ENCODE peak calls at places on chromosomes 3 and 15, in eight cellular contexts. One of them, this sample, is unnamed.

GRCh38 chr15:77659350-77660321 is 26.9 kb upstream of the LINGO1 start:
- DNase-seq in colonic mucosa: peak
- DNase-seq in AG09309: peak
- DNase-seq in A673: peak
- DNase-seq in GM20000: peak
- DNase-seq in activated B cell treated with CpG ODN at 0.5 μM for 24 hours: no peak
- DNase-seq in foreskin fibroblast: peak
- DNase-seq in B cell: no peak
- DNase-seq in this sample: peak

GRCh38 chr3:136862611-136862951 is 573 bp downstream of the NCK1 start:
- DNase-seq in foreskin fibroblast: peak
- DNase-seq in B cell: peak
- DNase-seq in GM20000: peak
- DNase-seq in A673: peak
- DNase-seq in AG09309: no peak
- DNase-seq in activated B cell treated with CpG ODN at 0.5 μM for 24 hours: no peak
- DNase-seq in colonic mucosa: peak
- DNase-seq in this sample: peak

GRCh38 chr3:14451844-14452533 is 49.6 kb downstream of the SLC6A6 start:
- DNase-seq in AG09309: peak
- DNase-seq in foreskin fibroblast: peak
- DNase-seq in activated B cell treated with CpG ODN at 0.5 μM for 24 hours: no peak
- DNase-seq in colonic mucosa: peak
- DNase-seq in A673: peak
- DNase-seq in B cell: no peak
- DNase-seq in GM20000: no peak
- DNase-seq in this sample: peak

GRCh38 chr15:63172376-63173115 is 15.3 kb upstream of the RPS27L start:
- DNase-seq in A673: no peak
- DNase-seq in AG09309: no peak
- DNase-seq in activated B cell treated with CpG ODN at 0.5 μM for 24 hours: no peak
- DNase-seq in foreskin fibroblast: peak
- DNase-seq in B cell: no peak
- DNase-seq in colonic mucosa: no peak
- DNase-seq in GM20000: no peak
- DNase-seq in this sample: no peak

GRCh38 chr3:136938334-136938733 is 19.4 kb upstream of the IL20RB start:
- DNase-seq in GM20000: no peak
- DNase-seq in foreskin fibroblast: peak
- DNase-seq in AG09309: no peak
- DNase-seq in A673: peak
- DNase-seq in colonic mucosa: no peak
- DNase-seq in B cell: no peak
- DNase-seq in activated B cell treated with CpG ODN at 0.5 μM for 24 hours: no peak
- DNase-seq in this sample: no peak

GRCh38 chr15:31277335-31278055 is 49.1 kb upstream of the KLF13 start:
- DNase-seq in B cell: no peak
- DNase-seq in GM20000: no peak
- DNase-seq in AG09309: no peak
- DNase-seq in activated B cell treated with CpG ODN at 0.5 μM for 24 hours: no peak
- DNase-seq in A673: no peak
- DNase-seq in foreskin fibroblast: no peak
- DNase-seq in colonic mucosa: no peak
- DNase-seq in this sample: no peak

GRCh38 chr3:126315083-126315658 is 42.0 kb downstream of the KLF15 start:
- DNase-seq in foreskin fibroblast: no peak
- DNase-seq in activated B cell treated with CpG ODN at 0.5 μM for 24 hours: no peak
- DNase-seq in B cell: no peak
- DNase-seq in AG09309: no peak
- DNase-seq in GM20000: no peak
- DNase-seq in A673: no peak
- DNase-seq in colonic mucosa: no peak
- DNase-seq in this sample: no peak

GRCh38 chr3:18079739-18080138 is 337.3 kb upstream of the TBC1D5 start:
- DNase-seq in GM20000: no peak
- DNase-seq in A673: no peak
- DNase-seq in activated B cell treated with CpG ODN at 0.5 μM for 24 hours: no peak
- DNase-seq in AG09309: no peak
- DNase-seq in colonic mucosa: no peak
- DNase-seq in foreskin fibroblast: peak
- DNase-seq in B cell: no peak
- DNase-seq in this sample: no peak

GRCh38 chr3:138875754-138876664 is 41.3 kb upstream of the PIK3CB start:
- DNase-seq in activated B cell treated with CpG ODN at 0.5 μM for 24 hours: no peak
- DNase-seq in GM20000: no peak
- DNase-seq in AG09309: no peak
- DNase-seq in colonic mucosa: no peak
- DNase-seq in foreskin fibroblast: no peak
- DNase-seq in A673: peak
- DNase-seq in B cell: no peak
- DNase-seq in this sample: no peak

GRCh38 chr15:57463360-57463759 is 87.1 kb downstream of the CGNL1 start:
- DNase-seq in A673: no peak
- DNase-seq in foreskin fibroblast: no peak
- DNase-seq in B cell: no peak
- DNase-seq in GM20000: no peak
- DNase-seq in activated B cell treated with CpG ODN at 0.5 μM for 24 hours: no peak
- DNase-seq in colonic mucosa: no peak
- DNase-seq in AG09309: no peak
- DNase-seq in this sample: no peak

GRCh38 chr15:36960179-36960946 is 140.0 kb downstream of the MEIS2 start:
- DNase-seq in B cell: no peak
- DNase-seq in activated B cell treated with CpG ODN at 0.5 μM for 24 hours: no peak
- DNase-seq in foreskin fibroblast: no peak
- DNase-seq in A673: no peak
- DNase-seq in GM20000: no peak
- DNase-seq in colonic mucosa: no peak
- DNase-seq in AG09309: no peak
- DNase-seq in this sample: no peak

GRCh38 chr15:65344214-65344908 is 33.4 kb downstream of the IGDCC3 start:
- DNase-seq in activated B cell treated with CpG ODN at 0.5 μM for 24 hours: no peak
- DNase-seq in B cell: no peak
- DNase-seq in colonic mucosa: no peak
- DNase-seq in GM20000: no peak
- DNase-seq in A673: no peak
- DNase-seq in foreskin fibroblast: no peak
- DNase-seq in AG09309: no peak
- DNase-seq in this sample: no peak

GRCh38 chr3:99499235-99499798 is 139.1 kb upstream of the COL8A1 start:
- DNase-seq in foreskin fibroblast: peak
- DNase-seq in GM20000: peak
- DNase-seq in activated B cell treated with CpG ODN at 0.5 μM for 24 hours: no peak
- DNase-seq in B cell: no peak
- DNase-seq in colonic mucosa: peak
- DNase-seq in AG09309: no peak
- DNase-seq in A673: peak
- DNase-seq in this sample: peak

GRCh38 chr15:58731756-58732535 is 17.6 kb downstream of the ADAM10 start:
- DNase-seq in B cell: no peak
- DNase-seq in GM20000: no peak
- DNase-seq in A673: no peak
- DNase-seq in foreskin fibroblast: peak
- DNase-seq in colonic mucosa: no peak
- DNase-seq in activated B cell treated with CpG ODN at 0.5 μM for 24 hours: no peak
- DNase-seq in AG09309: no peak
- DNase-seq in this sample: no peak

GRCh38 chr15:80934761-80935221 is 54.8 kb downstream of the MESD start:
- DNase-seq in GM20000: no peak
- DNase-seq in foreskin fibroblast: peak
- DNase-seq in AG09309: no peak
- DNase-seq in B cell: no peak
- DNase-seq in colonic mucosa: no peak
- DNase-seq in A673: peak
- DNase-seq in activated B cell treated with CpG ODN at 0.5 μM for 24 hours: no peak
- DNase-seq in this sample: no peak

DNA sequence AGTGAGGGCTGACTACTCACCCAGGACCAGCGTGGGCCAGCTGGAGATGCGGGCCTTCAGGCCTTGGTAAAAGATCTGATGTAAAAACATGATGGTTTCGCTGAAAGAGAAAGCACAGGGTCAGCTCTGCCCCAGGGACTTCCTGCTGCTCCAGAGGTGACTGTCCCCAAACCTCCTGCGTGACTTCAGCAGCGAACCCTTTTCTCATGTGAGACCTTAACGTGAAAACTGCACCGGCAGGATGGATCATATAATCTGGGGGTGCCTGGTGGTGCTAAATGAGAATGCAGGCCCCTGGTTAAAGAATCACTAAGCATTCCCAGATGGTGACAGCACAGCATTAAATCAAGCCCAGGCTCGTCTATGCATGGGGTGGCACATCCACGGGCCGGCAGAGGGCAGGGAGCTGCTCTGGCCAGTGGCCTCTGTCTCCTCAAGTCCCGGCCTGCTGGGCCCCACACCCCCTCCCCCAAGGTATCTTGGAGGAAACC is 55.4 kb downstream of the RASGRF1 start:
- DNase-seq in B cell: no peak
- DNase-seq in foreskin fibroblast: peak
- DNase-seq in colonic mucosa: no peak
- DNase-seq in GM20000: peak
- DNase-seq in A673: no peak
- DNase-seq in AG09309: no peak
- DNase-seq in activated B cell treated with CpG ODN at 0.5 μM for 24 hours: no peak
- DNase-seq in this sample: no peak
- TF ChIP-seq CTCF in B cell: peak
- TF ChIP-seq CTCF in foreskin fibroblast: no peak
- TF ChIP-seq CTCF in colonic mucosa: no peak
- TF ChIP-seq CTCF in GM20000: no peak
- TF ChIP-seq CTCF in A673: peak
- TF ChIP-seq CTCF in AG09309: peak
- TF ChIP-seq CTCF in activated B cell treated with CpG ODN at 0.5 μM for 24 hours: no peak
- TF ChIP-seq CTCF in this sample: no peak

GRCh38 chr3:122355612-122356011 is 27.4 kb downstream of the MIX23 start:
- DNase-seq in activated B cell treated with CpG ODN at 0.5 μM for 24 hours: no peak
- DNase-seq in colonic mucosa: no peak
- DNase-seq in A673: no peak
- DNase-seq in GM20000: no peak
- DNase-seq in foreskin fibroblast: no peak
- DNase-seq in AG09309: no peak
- DNase-seq in B cell: no peak
- DNase-seq in this sample: no peak

GRCh38 chr3:122358633-122359032 is 24.4 kb downstream of the MIX23 start:
- DNase-seq in A673: no peak
- DNase-seq in GM20000: no peak
- DNase-seq in foreskin fibroblast: no peak
- DNase-seq in colonic mucosa: no peak
- DNase-seq in B cell: no peak
- DNase-seq in AG09309: no peak
- DNase-seq in activated B cell treated with CpG ODN at 0.5 μM for 24 hours: no peak
- DNase-seq in this sample: no peak

GRCh38 chr3:122357828-122358617 is 25.0 kb downstream of the MIX23 start:
- DNase-seq in GM20000: no peak
- DNase-seq in B cell: no peak
- DNase-seq in activated B cell treated with CpG ODN at 0.5 μM for 24 hours: no peak
- DNase-seq in A673: peak
- DNase-seq in colonic mucosa: no peak
- DNase-seq in AG09309: no peak
- DNase-seq in foreskin fibroblast: no peak
- DNase-seq in this sample: no peak

GRCh38 chr3:122353901-122354401 is 28.9 kb downstream of the CSTA start:
- DNase-seq in A673: no peak
- DNase-seq in colonic mucosa: no peak
- DNase-seq in activated B cell treated with CpG ODN at 0.5 μM for 24 hours: no peak
- DNase-seq in GM20000: no peak
- DNase-seq in foreskin fibroblast: no peak
- DNase-seq in AG09309: no peak
- DNase-seq in B cell: no peak
- DNase-seq in this sample: no peak

DNA sequence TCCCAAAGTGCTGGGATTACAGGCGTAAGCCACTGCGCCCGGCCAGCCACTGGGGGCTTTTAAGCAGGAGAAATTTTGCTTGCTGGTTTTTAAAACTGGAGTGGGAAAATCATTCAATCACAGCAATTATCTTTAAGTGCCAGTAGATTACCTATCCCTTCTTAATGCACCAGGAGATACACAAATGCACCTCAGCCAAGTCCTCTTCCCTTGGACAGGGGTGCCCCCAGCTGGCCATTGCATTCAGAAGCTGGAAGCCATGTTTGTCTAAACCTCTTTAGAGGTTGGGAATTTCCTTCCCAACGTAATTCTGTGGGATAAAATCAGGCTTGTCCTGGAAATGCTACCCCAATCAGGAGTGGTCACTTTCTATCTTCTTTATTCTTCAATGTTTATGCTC is 26.6 kb downstream of the MIX23 start:
- DNase-seq in A673: peak
- DNase-seq in GM20000: peak
- DNase-seq in activated B cell treated with CpG ODN at 0.5 μM for 24 hours: no peak
- DNase-seq in B cell: no peak
- DNase-seq in AG09309: no peak
- DNase-seq in colonic mucosa: peak
- DNase-seq in foreskin fibroblast: peak
- DNase-seq in this sample: peak
- TF ChIP-seq CTCF in A673: peak
- TF ChIP-seq CTCF in GM20000: peak
- TF ChIP-seq CTCF in activated B cell treated with CpG ODN at 0.5 μM for 24 hours: no peak
- TF ChIP-seq CTCF in B cell: peak
- TF ChIP-seq CTCF in AG09309: peak
- TF ChIP-seq CTCF in colonic mucosa: peak
- TF ChIP-seq CTCF in foreskin fibroblast: peak
- TF ChIP-seq CTCF in this sample: peak

GRCh38 chr3:147046916-147047315 is 359.4 kb downstream of the ZIC4 start:
- DNase-seq in AG09309: no peak
- DNase-seq in foreskin fibroblast: no peak
- DNase-seq in colonic mucosa: no peak
- DNase-seq in B cell: no peak
- DNase-seq in GM20000: no peak
- DNase-seq in activated B cell treated with CpG ODN at 0.5 μM for 24 hours: no peak
- DNase-seq in A673: no peak
- DNase-seq in this sample: no peak

GRCh38 chr3:147049901-147050300 is 356.4 kb downstream of the ZIC4 start:
- DNase-seq in activated B cell treated with CpG ODN at 0.5 μM for 24 hours: no peak
- DNase-seq in foreskin fibroblast: peak
- DNase-seq in AG09309: no peak
- DNase-seq in A673: no peak
- DNase-seq in colonic mucosa: no peak
- DNase-seq in B cell: no peak
- DNase-seq in GM20000: no peak
- DNase-seq in this sample: no peak

DNA sequence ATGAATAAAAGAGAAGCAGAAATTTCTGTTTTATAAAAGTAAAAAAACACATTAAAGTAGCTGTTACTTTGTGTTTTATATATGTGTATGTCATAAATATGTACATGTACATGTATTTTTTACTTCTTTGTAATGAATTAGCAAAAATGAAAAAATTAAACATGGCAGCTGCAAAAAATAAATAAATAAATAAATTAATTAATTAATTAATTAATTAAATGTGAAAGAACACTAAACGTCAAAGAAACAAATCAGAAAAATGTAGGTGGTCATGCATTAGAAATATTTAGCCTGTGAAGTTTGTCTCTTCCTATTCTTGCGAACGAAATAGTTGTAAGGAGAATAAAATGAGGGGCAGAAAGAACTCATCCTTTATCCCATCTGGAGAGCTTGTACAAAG is 357.0 kb downstream of the ZIC4 start:
- DNase-seq in foreskin fibroblast: peak
- DNase-seq in GM20000: no peak
- DNase-seq in A673: no peak
- DNase-seq in B cell: no peak
- DNase-seq in activated B cell treated with CpG ODN at 0.5 μM for 24 hours: no peak
- DNase-seq in AG09309: no peak
- DNase-seq in colonic mucosa: no peak
- DNase-seq in this sample: no peak
- TF ChIP-seq CTCF in foreskin fibroblast: no peak
- TF ChIP-seq CTCF in GM20000: no peak
- TF ChIP-seq CTCF in A673: no peak
- TF ChIP-seq CTCF in B cell: no peak
- TF ChIP-seq CTCF in activated B cell treated with CpG ODN at 0.5 μM for 24 hours: no peak
- TF ChIP-seq CTCF in AG09309: no peak
- TF ChIP-seq CTCF in colonic mucosa: no peak
- TF ChIP-seq CTCF in this sample: no peak

GRCh38 chr3:127746400-127747057 is 73.8 kb downstream of the ABTB1 start:
- DNase-seq in A673: no peak
- DNase-seq in GM20000: no peak
- DNase-seq in AG09309: no peak
- DNase-seq in foreskin fibroblast: no peak
- DNase-seq in B cell: peak
- DNase-seq in activated B cell treated with CpG ODN at 0.5 μM for 24 hours: no peak
- DNase-seq in colonic mucosa: peak
- DNase-seq in this sample: no peak
- TF ChIP-seq CTCF in A673: no peak
- TF ChIP-seq CTCF in GM20000: no peak
- TF ChIP-seq CTCF in AG09309: peak
- TF ChIP-seq CTCF in foreskin fibroblast: no peak
- TF ChIP-seq CTCF in B cell: no peak
- TF ChIP-seq CTCF in activated B cell treated with CpG ODN at 0.5 μM for 24 hours: no peak
- TF ChIP-seq CTCF in colonic mucosa: no peak
- TF ChIP-seq CTCF in this sample: no peak